ENCODE peak calls at places on chromosome 4, in seven cellular contexts. P is stimulated activated CD4-positive, alpha-beta T cell treated with anti-CD3 and anti-CD28 coated beads, Interleukin-15, amount 100 ng/mL, for 24 hours; Q is Ammon's horn; C is NCI-H526 treated with DMSO at 0.1 percent for 48 hours; O is GDM1; W is NCI-H1092; S is IMR-90. F is an unnamed sample.

GRCh38 chr4:123478859-123479345 is 82.3 kb downstream of the SPRY1 start:
- DNase-seq in O (no peak), S (peak), P (no peak), C (no peak), Q (no peak), W (no peak), F (no peak)

GRCh38 chr4:40455340-40455902 is 120.3 kb downstream of the CHRNA9 start:
- DNase-seq in W (no peak), S (no peak), P (no peak), Q (no peak), O (no peak), C (no peak), F (peak)

GRCh38 chr4:138870739-138871633 is 144.6 kb upstream of the NOCT start:
- DNase-seq in W (peak), C (peak), O (no peak), S (peak), P (peak), Q (peak), F (peak)

GRCh38 chr4:110046588-110047049 is 133.9 kb downstream of the EGF start:
- DNase-seq in Q (peak), W (no peak), O (no peak), P (no peak), C (no peak), S (peak), F (peak)

GRCh38 chr4:54852061-54852460 is 194.3 kb downstream of the KIT start:
- DNase-seq in Q (peak), O (no peak), S (no peak), W (no peak), P (no peak), C (no peak), F (no peak)

GRCh38 chr4:82758701-82759685 is 39.6 kb downstream of the SCD5 start:
- DNase-seq in S (no peak), P (no peak), C (no peak), Q (peak), O (no peak), W (no peak), F (no peak)

GRCh38 chr4:150280081-150280950 is 202.1 kb downstream of the DCLK2 start:
- DNase-seq in W (no peak), O (peak), P (no peak), Q (no peak), S (peak), C (no peak), F (peak)

GRCh38 chr4:6873792-6874461 is 35.7 kb upstream of the TBC1D14 start:
- DNase-seq in P (peak), C (peak), Q (peak), S (peak), W (peak), O (peak), F (peak)

GRCh38 chr4:5366421-5366820 is 315.1 kb downstream of the STK32B start:
- DNase-seq in S (peak), P (no peak), Q (no peak), W (no peak), O (no peak), C (no peak), F (peak)

GRCh38 chr4:13415068-13415785 is 68.9 kb downstream of the RAB28 start:
- DNase-seq in S (no peak), P (no peak), W (no peak), O (no peak), Q (no peak), C (no peak), F (no peak)

GRCh38 chr4:121073672-121074386 is 1.5 kb upstream of the NDNF start:
- DNase-seq in O (no peak), C (no peak), Q (no peak), S (no peak), W (no peak), P (no peak), F (no peak)

GRCh38 chr4:102623622-102624021 is 122.5 kb downstream of the NFKB1 start:
- DNase-seq in P (no peak), Q (no peak), O (no peak), S (peak), W (peak), C (no peak), F (peak)

GRCh38 chr4:98150092-98150761 is 7.0 kb upstream of the STPG2 start:
- DNase-seq in Q (no peak), P (no peak), S (peak), C (no peak), O (no peak), W (no peak), F (peak)

GRCh38 chr4:109041463-109041862 is 261.0 kb downstream of the COL25A1 start:
- DNase-seq in P (no peak), O (no peak), S (peak), W (no peak), C (no peak), Q (no peak), F (peak)

GRCh38 chr4:24137963-24138601 is 248.2 kb upstream of the PPARGC1A start:
- DNase-seq in O (no peak), P (no peak), S (no peak), Q (no peak), W (peak), C (no peak), F (no peak)

GRCh38 chr4:104066533-104066932 is 346.7 kb upstream of the TACR3 start:
- DNase-seq in W (no peak), C (no peak), O (no peak), Q (no peak), S (no peak), P (no peak), F (no peak)

GRCh38 chr4:1176398-1177273 is 4.3 kb upstream of the SPON2 start:
- DNase-seq in S (no peak), W (no peak), Q (peak), P (no peak), C (no peak), O (no peak), F (no peak)

GRCh38 chr4:69546121-69546520 is 50.4 kb upstream of the UGT2B4 start:
- DNase-seq in S (no peak), P (no peak), W (no peak), O (no peak), Q (no peak), C (no peak), F (peak)

GRCh38 chr4:66639361-66639760 is 905.9 kb downstream of the CENPC start:
- DNase-seq in S (no peak), P (no peak), Q (no peak), C (no peak), W (no peak), O (no peak), F (peak)

GRCh38 chr4:88078592-88078991 is 71.2 kb downstream of the PKD2 start:
- DNase-seq in S (no peak), Q (no peak), C (no peak), O (no peak), P (no peak), W (no peak), F (no peak)

GRCh38 chr4:53541577-53542206 is 49.6 kb downstream of the LNX1 start:
- DNase-seq in Q (no peak), S (peak), W (no peak), C (peak), O (no peak), P (no peak), F (peak)

GRCh38 chr4:86220137-86220536 is 139.7 kb downstream of the MAPK10 start:
- DNase-seq in Q (no peak), W (no peak), S (peak), P (no peak), O (no peak), C (no peak), F (peak)

GRCh38 chr4:79852305-79852730 is 220.7 kb downstream of the ANTXR2 start:
- DNase-seq in O (no peak), W (no peak), C (no peak), P (no peak), S (peak), Q (no peak), F (peak)

GRCh38 chr4:140222175-140222574 is 68.2 kb upstream of the MAML3 start:
- DNase-seq in W (no peak), C (no peak), P (no peak), O (no peak), S (peak), Q (no peak), F (peak)

GRCh38 chr4:88382621-88383020 is 4.0 kb downstream of the HERC6 start:
- DNase-seq in W (no peak), S (no peak), O (no peak), Q (no peak), P (peak), C (no peak), F (no peak)

GRCh38 chr4:156999175-156999517 is 27.5 kb upstream of the PDGFC start:
- DNase-seq in Q (no peak), C (no peak), S (peak), W (no peak), O (no peak), P (no peak), F (peak)

GRCh38 chr4:153267013-153267412 is 62.8 kb downstream of the TRIM2 start:
- DNase-seq in S (peak), O (no peak), P (no peak), C (no peak), Q (no peak), W (no peak), F (peak)

GRCh38 chr4:98686046-98686385 is 27.6 kb upstream of the TSPAN5 start:
- DNase-seq in W (no peak), S (no peak), Q (no peak), O (no peak), P (no peak), C (no peak), F (no peak)

GRCh38 chr4:177047851-177048174 is 255.1 kb upstream of the VEGFC start:
- DNase-seq in O (no peak), W (no peak), Q (no peak), P (no peak), S (peak), C (no peak), F (peak)

F was measured in fibroblast of mammary gland.